ENCODE peak calls at places on chromosomes 13 and 19, in five cellular contexts. S is IMR-90, R is H1, N is H9, F is mesenchymal stem cell. K is an unnamed sample.

GRCh38 chr19:55550321-55550650 is 4.9 kb upstream of the SBK3 start:
- DNase-seq in N (no peak), F (no peak), R (no peak), S (no peak), K (peak)

GRCh38 chr13:34208326-34208725 is 390.4 kb downstream of the RFC3 start:
- DNase-seq in F (peak), S (peak), R (no peak), N (no peak), K (no peak)

GRCh38 chr19:15702590-15702930 is 25.3 kb upstream of the OR10H2 start:
- DNase-seq in S (no peak), R (no peak), N (no peak), F (no peak), K (no peak)

GRCh38 chr13:112733112-112733511 is 43.3 kb downstream of the ATP11A start:
- DNase-seq in R (no peak), F (no peak), N (peak), S (no peak), K (no peak)

GRCh38 chr13:99288069-99288468 is 19.1 kb downstream of the GPR183 start:
- DNase-seq in N (no peak), R (no peak), F (no peak), S (no peak), K (no peak)

GRCh38 chr19:35000338-35000646 is 169 bp downstream of the GRAMD1A start:
- DNase-seq in S (no peak), R (no peak), N (no peak), F (no peak), K (no peak)

GRCh38 chr19:5719274-5719960 is 529 bp downstream of the LONP1 start:
- DNase-seq in S (peak), N (no peak), R (peak), F (peak), K (no peak)

GRCh38 chr13:91621161-91621560 is 222.7 kb downstream of the GPC5 start:
- DNase-seq in S (no peak), N (no peak), R (no peak), F (no peak), K (no peak)

GRCh38 chr13:75312884-75313520 is 169.0 kb downstream of the TBC1D4 start:
- DNase-seq in S (no peak), F (no peak), R (no peak), N (no peak), K (no peak)

GRCh38 chr13:76438050-76438449 is 448.2 kb downstream of the KCTD12 start:
- DNase-seq in R (no peak), F (peak), N (no peak), S (peak), K (no peak)

GRCh38 chr19:41456342-41456918 is 13.5 kb downstream of the ERICH4 start:
- DNase-seq in S (peak), R (no peak), F (peak), N (no peak), K (no peak)

GRCh38 chr19:55451522-55452380 is 8.7 kb upstream of the SHISA7 start:
- DNase-seq in R (peak), N (no peak), F (no peak), S (no peak), K (no peak)

GRCh38 chr19:3805859-3806258 is 19.7 kb upstream of the MATK start:
- DNase-seq in R (no peak), S (no peak), N (peak), F (no peak), K (no peak)

GRCh38 chr19:5154129-5154798 is 185.4 kb downstream of the KDM4B start:
- DNase-seq in S (no peak), F (no peak), N (peak), R (peak), K (no peak)

GRCh38 chr19:40803857-40804782 is 5.1 kb downstream of the EGLN2 start:
- DNase-seq in N (peak), F (no peak), R (no peak), S (no peak), K (no peak)

GRCh38 chr19:43395561-43395960 is 19.1 kb upstream of the TEX101 start:
- DNase-seq in R (no peak), N (no peak), S (no peak), F (no peak), K (no peak)

GRCh38 chr19:54211214-54211613 is 10.6 kb downstream of the RPS9 start:
- DNase-seq in N (no peak), S (no peak), R (no peak), F (no peak), K (no peak)

GRCh38 chr19:19591133-19591825 is 27.2 kb downstream of the PBX4 start:
- DNase-seq in S (peak), R (no peak), N (peak), F (peak), K (no peak)

GRCh38 chr19:51564791-51565190 is 6.3 kb upstream of the ZNF175 start:
- DNase-seq in N (peak), R (no peak), S (no peak), F (no peak), K (no peak)
- H4K91ac ChIP-seq in N (no peak), R (no peak), S (no peak), F (no peak), K (no peak)

GRCh38 chr13:66354880-66355279 is 875.3 kb downstream of the PCDH9 start:
- DNase-seq in N (no peak), R (no peak), F (no peak), S (no peak), K (no peak)

GRCh38 chr13:66349945-66350344 is 880.2 kb downstream of the PCDH9 start:
- DNase-seq in N (no peak), F (no peak), S (no peak), R (no peak), K (no peak)

GRCh38 chr13:66358564-66358963 is 871.6 kb downstream of the PCDH9 start:
- DNase-seq in S (no peak), F (no peak), N (no peak), R (no peak), K (no peak)

GRCh38 chr13:66348745-66349720 is 881.1 kb downstream of the PCDH9 start:
- DNase-seq in N (no peak), S (no peak), F (peak), R (no peak), K (no peak)

GRCh38 chr13:66353664-66354063 is 876.5 kb downstream of the PCDH9 start:
- DNase-seq in F (no peak), N (no peak), R (no peak), S (no peak), K (no peak)
- H2AFZ ChIP-seq in F (no peak), N (no peak), R (no peak), S (no peak), K (peak)

GRCh38 chr13:110711778-110712070 is 1.8 kb upstream of the ING1 start:
- DNase-seq in F (peak), N (no peak), R (no peak), S (no peak), K (no peak)
- H4K91ac ChIP-seq in F (no peak), N (no peak), R (peak), S (peak), K (no peak)

GRCh38 chr19:31957711-31958110 is 387.7 kb upstream of the ZNF507 start:
- DNase-seq in S (no peak), F (peak), N (no peak), R (no peak), K (no peak)
- H2AFZ ChIP-seq in S (no peak), F (no peak), N (no peak), R (no peak), K (no peak)

GRCh38 chr13:102267191-102267590 is 134.7 kb downstream of the FGF14 start:
- DNase-seq in S (peak), N (no peak), R (no peak), F (no peak), K (no peak)
- H4K91ac ChIP-seq in S (no peak), N (no peak), R (no peak), F (no peak), K (no peak)

GRCh38 chr13:32695602-32696250 is 109.5 kb downstream of the PDS5B start:
- DNase-seq in S (peak), N (no peak), R (no peak), F (no peak), K (no peak)
- H2AFZ ChIP-seq in S (no peak), N (no peak), R (no peak), F (no peak), K (no peak)

DNA sequence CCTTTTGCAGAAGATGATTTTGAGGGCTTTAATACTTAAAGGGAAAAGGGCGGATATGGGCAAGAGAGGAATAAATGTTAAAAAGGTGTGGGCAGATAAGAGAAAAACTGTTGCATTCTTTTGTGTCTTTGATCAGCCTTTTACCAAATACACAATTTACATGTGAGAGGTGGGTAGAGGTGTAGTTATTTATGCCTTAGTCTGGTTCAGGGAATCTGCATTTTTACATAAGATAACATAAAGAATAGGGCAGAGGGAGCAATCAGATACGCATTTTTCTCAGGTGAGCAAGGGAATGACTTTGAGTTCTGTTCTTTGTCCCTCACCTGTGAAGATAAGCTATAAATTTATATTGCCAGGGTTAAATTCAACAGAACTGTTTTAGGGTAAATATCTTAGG is 708.4 kb upstream of the SLITRK1 start:
- DNase-seq in N (no peak), R (no peak), F (no peak), S (no peak), K (no peak)
- H4K91ac ChIP-seq in N (no peak), R (no peak), F (no peak), S (no peak), K (no peak)

GRCh38 chr19:48541813-48542212 is 10.2 kb upstream of the SULT2B1 start:
- DNase-seq in S (no peak), R (no peak), F (no peak), N (no peak), K (no peak)

GRCh38 chr19:48540110-48540509 is 11.9 kb upstream of the SULT2B1 start:
- DNase-seq in S (no peak), N (no peak), R (no peak), F (no peak), K (no peak)

GRCh38 chr19:48544856-48545750 is 6.9 kb upstream of the SULT2B1 start:
- DNase-seq in R (peak), S (no peak), F (no peak), N (peak), K (no peak)

GRCh38 chr19:48539503-48540096 is 12.4 kb upstream of the SULT2B1 start:
- DNase-seq in F (peak), N (no peak), S (peak), R (no peak), K (no peak)

GRCh38 chr19:48543121-48543710 is 8.8 kb upstream of the SULT2B1 start:
- DNase-seq in F (peak), S (peak), N (peak), R (no peak), K (no peak)
- H2AFZ ChIP-seq in F (peak), S (peak), N (no peak), R (peak), K (peak)